ENCODE peak calls at places on chromosomes 4 and X, in five cellular contexts. A, R, K, Z and S are unnamed samples.

GRCh38 chr4:2281575-2282343 is 19.9 kb upstream of the MXD4 start:
- DNase-seq in K (no peak), Z (no peak), A (no peak), R (no peak), S (no peak)

GRCh38 chr4:113292371-113293042 is 243.1 kb downstream of the ANK2 start:
- DNase-seq in A (peak; percentile 93), K (peak; percentile 92), R (no peak), Z (peak; percentile 26), S (no peak)

GRCh38 chr4:21795091-21795490 is 153.5 kb downstream of the KCNIP4 start:
- DNase-seq in K (no peak), Z (no peak), R (no peak), A (no peak), S (no peak)

GRCh38 chrX:115650916-115651315 is 89.9 kb downstream of the PLS3 start:
- DNase-seq in Z (peak; percentile 59), K (peak; percentile 74), R (peak; percentile 52), A (peak; percentile 57), S (peak; percentile 23)

GRCh38 chr4:183249854-183250253 is 70.2 kb downstream of the CLDN22 start:
- DNase-seq in K (peak; percentile 52), A (peak; percentile 60), Z (peak; percentile 63), R (peak; percentile 50), S (no peak)

GRCh38 chr4:123750044-123750443 is 353.4 kb downstream of the SPRY1 start:
- DNase-seq in K (peak; percentile 84), A (peak; percentile 54), R (peak; percentile 20), Z (peak; percentile 71), S (no peak)

GRCh38 chr4:176538217-176538925 is 218.6 kb downstream of the SPCS3 start:
- DNase-seq in Z (no peak), K (no peak), A (no peak), R (peak; percentile 80), S (no peak)

GRCh38 chr4:138939960-138940359 is 75.6 kb upstream of the NOCT start:
- DNase-seq in Z (peak; percentile 23), R (no peak), K (no peak), A (no peak), S (no peak)

GRCh38 chrX:150205011-150205410 is 158.1 kb upstream of the MAMLD1 start:
- DNase-seq in K (no peak), Z (no peak), A (peak; percentile 2), R (no peak), S (no peak)

GRCh38 chr4:89039735-89040338 is 17.1 kb downstream of the FAM13A start:
- DNase-seq in R (no peak), A (no peak), K (no peak), Z (no peak), S (no peak)

GRCh38 chr4:26985836-26986235 is 125.2 kb downstream of the STIM2 start:
- DNase-seq in K (no peak), R (no peak), Z (no peak), A (no peak), S (no peak)

GRCh38 chrX:139932077-139932900 is 564 bp downstream of the ATP11C start:
- DNase-seq in Z (peak; percentile 62), K (peak; percentile 77), A (peak; percentile 56), R (peak; percentile 31), S (no peak)

GRCh38 chrX:11787564-11787963 is 29.5 kb downstream of the MSL3 start:
- DNase-seq in Z (peak; percentile 38), A (peak; percentile 89), R (peak; percentile 20), K (peak; percentile 86), S (peak; percentile 10)

GRCh38 chr4:177480796-177481195 is 38.6 kb upstream of the AGA start:
- DNase-seq in K (no peak), R (no peak), A (no peak), Z (no peak), S (no peak)

GRCh38 chr4:40246547-40246900 is 49.7 kb downstream of the RHOH start:
- DNase-seq in R (no peak), Z (no peak), A (no peak), K (no peak), S (no peak)

GRCh38 chr4:16692021-16692420 is 206.4 kb downstream of the LDB2 start:
- DNase-seq in Z (no peak), K (no peak), R (peak; percentile 60), A (no peak), S (no peak)

GRCh38 chr4:173526724-173527102 is 3.3 kb downstream of the HAND2 start:
- DNase-seq in R (no peak), K (no peak), A (peak; percentile 6), Z (no peak), S (no peak)

GRCh38 chr4:173530326-173531062 is 465 bp upstream of the HAND2 start:
- DNase-seq in A (peak; percentile 28), K (peak; percentile 44), Z (no peak), R (no peak), S (no peak)

GRCh38 chr4:173527103-173527876 is 2.7 kb downstream of the HAND2 start:
- DNase-seq in A (peak; percentile 82), K (peak; percentile 72), Z (no peak), R (no peak), S (no peak)

GRCh38 chr4:173529505-173530325 is at the start of gene HAND2:
- DNase-seq in Z (peak; percentile 86), K (peak; percentile 83), R (no peak), A (peak; percentile 69), S (no peak)

DNA sequence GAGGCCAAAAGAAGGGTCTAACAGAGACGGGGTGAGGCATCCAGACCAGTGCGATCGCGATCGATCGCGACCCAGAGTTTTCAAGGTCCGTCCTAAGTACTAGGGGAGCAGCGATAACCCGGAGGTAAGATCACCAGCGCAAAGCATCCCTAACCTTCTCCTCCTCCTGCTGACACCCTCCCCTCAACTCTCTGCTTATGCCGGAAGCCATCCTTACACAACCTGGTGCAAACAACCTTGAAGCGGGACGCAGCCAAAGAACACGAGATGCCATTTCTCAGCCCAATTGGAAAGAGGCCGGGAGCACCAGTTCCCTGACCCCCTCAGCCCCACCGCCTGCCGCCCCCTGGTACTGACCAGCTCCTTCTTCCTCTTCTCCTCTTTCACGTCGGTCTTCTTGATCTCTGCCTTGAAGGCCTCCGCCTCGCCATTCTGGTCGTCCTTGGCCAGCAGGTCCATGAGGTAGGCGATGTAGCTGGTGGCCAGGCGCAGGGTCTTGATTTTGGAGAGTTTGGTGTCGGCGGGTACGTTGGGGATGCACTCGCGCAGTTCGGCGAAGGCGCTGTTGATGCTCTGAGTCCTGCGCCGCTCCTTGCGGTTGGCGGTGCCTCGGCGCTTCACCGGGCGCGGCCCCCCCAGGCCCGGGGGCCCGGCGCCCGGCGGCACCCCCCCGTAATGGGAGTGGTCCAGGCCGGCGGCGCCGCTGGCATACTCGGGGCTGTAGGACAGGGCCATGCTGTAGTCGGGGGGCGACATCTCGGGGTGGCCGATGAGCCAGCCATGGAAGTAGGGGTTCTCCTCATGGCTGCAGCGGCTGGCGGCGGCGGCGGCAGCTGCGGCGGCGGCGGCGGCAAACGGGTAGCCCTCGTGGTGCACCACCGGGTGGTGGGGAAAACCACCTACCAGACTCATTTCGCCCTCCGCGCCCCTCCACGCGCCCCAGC is 1.4 kb downstream of the HAND2 start:
- DNase-seq in Z (no peak), K (peak; percentile 66), A (peak; percentile 75), R (no peak), S (no peak)
- TF ChIP-seq EZH2 in Z (peak; percentile 78), K (peak; percentile 95), A (peak; percentile 99), R (no peak), S (no peak)

GRCh38 chr4:87042986-87043820 is 108.4 kb downstream of the AFF1 start:
- DNase-seq in K (peak; percentile 59), R (no peak), Z (no peak), A (peak; percentile 49), S (no peak)
- H3K79me2 ChIP-seq in K (peaks cover 96% of the 10 kb centered on the region), R (peaks cover 24% of the 10 kb centered on the region), Z (peaks cover 99% of the 10 kb centered on the region), A (peaks cover 89% of the 10 kb centered on the region), S (peaks cover 18% of the 10 kb centered on the region)

GRCh38 chr4:165328708-165329107 is 1.2 kb downstream of the MSMO1 start:
- DNase-seq in K (peak; percentile 18), A (peak; percentile 2), Z (peak; percentile 28), R (no peak), S (no peak)
- TF ChIP-seq EZH2phosphoT487 in K (no peak), A (no peak), Z (no peak), R (no peak), S (no peak)

DNA sequence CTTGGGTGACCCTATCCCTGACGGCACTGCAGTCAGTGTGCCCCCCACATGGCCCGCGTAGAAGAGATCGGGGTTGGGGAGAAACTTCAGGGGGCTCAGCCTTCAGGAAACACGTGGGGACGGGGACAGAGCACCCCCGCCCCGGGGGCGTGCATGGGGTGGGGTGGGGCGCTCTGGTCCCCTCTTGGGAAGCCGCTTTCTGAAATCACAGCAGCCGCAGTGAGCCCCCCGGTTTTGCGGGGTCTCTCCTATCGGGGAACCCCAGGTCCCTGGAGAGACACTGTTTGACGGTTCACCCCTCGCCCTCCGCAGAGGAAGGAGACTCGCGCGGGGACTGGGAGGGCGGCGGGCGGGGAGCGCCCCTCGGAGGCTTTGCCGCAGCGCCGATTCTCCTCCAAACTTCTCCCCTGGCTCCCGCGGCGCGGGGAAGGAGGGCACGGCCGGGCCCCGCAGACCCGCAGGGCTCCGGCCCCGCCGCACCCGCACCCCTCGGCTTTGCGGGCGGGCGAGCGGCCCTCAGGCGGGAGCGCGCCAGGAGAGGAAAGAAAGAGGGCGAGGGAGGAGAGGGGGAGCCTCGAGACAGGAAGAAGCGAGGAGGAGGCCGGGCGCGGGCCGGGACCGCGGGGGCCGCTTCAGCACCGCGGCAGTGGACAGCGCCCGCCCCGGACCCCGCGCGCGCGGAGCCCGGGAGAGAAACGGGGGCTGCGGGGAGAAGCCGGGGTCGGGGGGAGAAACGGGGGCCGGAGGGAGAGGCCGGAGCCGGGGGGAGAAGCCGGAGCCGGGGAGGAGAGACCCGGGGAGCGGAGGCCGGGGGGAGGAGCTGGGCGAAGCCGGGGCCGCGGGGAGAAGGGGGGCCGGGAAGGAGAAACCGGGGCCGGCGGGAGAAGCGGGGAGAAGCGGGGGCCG is 613 bp downstream of the CPLX1 start:
- DNase-seq in A (peak; percentile 68), K (peak; percentile 79), Z (peak; percentile 68), R (no peak), S (no peak)
- TF ChIP-seq EZH2 in A (peak; percentile 73), K (peak; percentile 92), Z (peak; percentile 84), R (no peak), S (no peak)

DNA sequence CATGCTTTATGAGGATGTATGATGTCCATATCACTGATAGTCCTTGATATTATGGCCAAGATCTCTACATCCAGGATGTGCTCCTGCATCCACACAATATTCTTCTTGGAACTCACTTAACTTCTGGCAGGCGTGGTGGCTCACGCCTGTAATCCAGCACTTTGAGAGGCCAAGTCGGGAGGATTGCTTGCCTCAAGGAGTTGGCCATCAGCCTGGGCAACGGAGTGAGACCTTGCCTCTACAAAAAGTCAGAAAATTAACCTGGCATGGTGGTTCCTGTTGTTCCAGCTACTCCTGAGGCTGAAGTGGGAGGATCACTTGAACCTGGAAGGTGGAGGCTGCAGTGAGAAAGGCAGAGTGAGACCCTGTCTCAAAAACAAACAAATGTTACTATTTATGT is 2.3 kb upstream of the HNRNPD start:
- DNase-seq in R (no peak), K (no peak), Z (no peak), A (no peak), S (no peak)
- H3K79me2 ChIP-seq in R (peaks cover 61% of the 10 kb centered on the region), K (peaks cover 53% of the 10 kb centered on the region), Z (peaks cover 52% of the 10 kb centered on the region), A (peaks cover 50% of the 10 kb centered on the region), S (peaks cover 52% of the 10 kb centered on the region)